ENCODE peak calls at places on chromosome 3, in four cellular contexts. One of them, this sample, is unnamed.
A peak's percentile ranks its signal among the peaks of the same experiment; 100 is the strongest.

GRCh38 chr3:187951452-187952190 is 202.3 kb upstream of the LPP start:
- DNase-seq in CD4-positive, CD25-positive, alpha-beta regulatory T cell: no peak
- DNase-seq in right cardiac atrium: no peak
- DNase-seq in cerebellar nuclear complex: no peak
- DNase-seq in this sample: no peak

GRCh38 chr3:30003741-30004140 is 602.7 kb upstream of the TGFBR2 start:
- DNase-seq in CD4-positive, CD25-positive, alpha-beta regulatory T cell: no peak
- DNase-seq in cerebellar nuclear complex: no peak
- DNase-seq in right cardiac atrium: no peak
- DNase-seq in this sample: no peak

GRCh38 chr3:153749070-153749610 is 372.1 kb upstream of the ARHGEF26 start:
- DNase-seq in cerebellar nuclear complex: no peak
- DNase-seq in right cardiac atrium: no peak
- DNase-seq in CD4-positive, CD25-positive, alpha-beta regulatory T cell: no peak
- DNase-seq in this sample: no peak

GRCh38 chr3:43455233-43455632 is 166.6 kb downstream of the ANO10 start:
- DNase-seq in CD4-positive, CD25-positive, alpha-beta regulatory T cell: no peak
- DNase-seq in cerebellar nuclear complex: no peak
- DNase-seq in right cardiac atrium: no peak
- DNase-seq in this sample: peak; percentile 78

GRCh38 chr3:186998937-186999368 is 68.6 kb downstream of the ST6GAL1 start:
- DNase-seq in CD4-positive, CD25-positive, alpha-beta regulatory T cell: no peak
- DNase-seq in right cardiac atrium: no peak
- DNase-seq in cerebellar nuclear complex: no peak
- DNase-seq in this sample: no peak

GRCh38 chr3:119660474-119661150 is at the start of gene POPDC2:
- DNase-seq in cerebellar nuclear complex: no peak
- DNase-seq in CD4-positive, CD25-positive, alpha-beta regulatory T cell: no peak
- DNase-seq in right cardiac atrium: peak; percentile 66
- DNase-seq in this sample: no peak

GRCh38 chr3:155753038-155753647 is 8.3 kb upstream of the PLCH1 start:
- DNase-seq in cerebellar nuclear complex: no peak
- DNase-seq in right cardiac atrium: no peak
- DNase-seq in CD4-positive, CD25-positive, alpha-beta regulatory T cell: no peak
- DNase-seq in this sample: peak; percentile 77

GRCh38 chr3:119628816-119629445 is 31.2 kb downstream of the PLA1A start:
- DNase-seq in cerebellar nuclear complex: no peak
- DNase-seq in right cardiac atrium: no peak
- DNase-seq in CD4-positive, CD25-positive, alpha-beta regulatory T cell: no peak
- DNase-seq in this sample: no peak

GRCh38 chr3:23537006-23537620 is 268.6 kb upstream of the UBE2E1 start:
- DNase-seq in CD4-positive, CD25-positive, alpha-beta regulatory T cell: no peak
- DNase-seq in cerebellar nuclear complex: no peak
- DNase-seq in right cardiac atrium: no peak
- DNase-seq in this sample: no peak

GRCh38 chr3:13378155-13378554 is 42.0 kb downstream of the NUP210 start:
- DNase-seq in cerebellar nuclear complex: no peak
- DNase-seq in right cardiac atrium: no peak
- DNase-seq in CD4-positive, CD25-positive, alpha-beta regulatory T cell: no peak
- DNase-seq in this sample: no peak

GRCh38 chr3:114709102-114709501 is 415.3 kb downstream of the TIGIT start:
- DNase-seq in right cardiac atrium: no peak
- DNase-seq in CD4-positive, CD25-positive, alpha-beta regulatory T cell: no peak
- DNase-seq in cerebellar nuclear complex: no peak
- DNase-seq in this sample: no peak

GRCh38 chr3:11159421-11159904 is 5.2 kb downstream of the HRH1 start:
- DNase-seq in right cardiac atrium: no peak
- DNase-seq in CD4-positive, CD25-positive, alpha-beta regulatory T cell: no peak
- DNase-seq in cerebellar nuclear complex: no peak
- DNase-seq in this sample: no peak

GRCh38 chr3:28317438-28318022 is 31.0 kb upstream of the ZCWPW2 start:
- DNase-seq in cerebellar nuclear complex: no peak
- DNase-seq in CD4-positive, CD25-positive, alpha-beta regulatory T cell: peak; percentile 47
- DNase-seq in right cardiac atrium: no peak
- DNase-seq in this sample: peak; percentile 60

GRCh38 chr3:94036909-94037507 is 8.6 kb upstream of the STX19 start:
- DNase-seq in right cardiac atrium: no peak
- DNase-seq in cerebellar nuclear complex: no peak
- DNase-seq in CD4-positive, CD25-positive, alpha-beta regulatory T cell: no peak
- DNase-seq in this sample: peak; percentile 72

GRCh38 chr3:42515976-42516375 is 13.5 kb downstream of the VIPR1 start:
- DNase-seq in CD4-positive, CD25-positive, alpha-beta regulatory T cell: no peak
- DNase-seq in cerebellar nuclear complex: no peak
- DNase-seq in right cardiac atrium: no peak
- DNase-seq in this sample: no peak

GRCh38 chr3:188417329-188417728 is 263.4 kb downstream of the LPP start:
- DNase-seq in cerebellar nuclear complex: no peak
- DNase-seq in right cardiac atrium: no peak
- DNase-seq in CD4-positive, CD25-positive, alpha-beta regulatory T cell: no peak
- DNase-seq in this sample: no peak

GRCh38 chr3:71069797-71070196 is 513.7 kb downstream of the FOXP1 start:
- DNase-seq in right cardiac atrium: peak; percentile 76
- DNase-seq in CD4-positive, CD25-positive, alpha-beta regulatory T cell: peak; percentile 67
- DNase-seq in cerebellar nuclear complex: no peak
- DNase-seq in this sample: peak; percentile 81

GRCh38 chr3:98574157-98574556 is 19.3 kb downstream of the CPOX start:
- DNase-seq in right cardiac atrium: no peak
- DNase-seq in CD4-positive, CD25-positive, alpha-beta regulatory T cell: no peak
- DNase-seq in cerebellar nuclear complex: no peak
- DNase-seq in this sample: no peak

GRCh38 chr3:10758304-10759037 is 57.6 kb upstream of the SLC6A11 start:
- DNase-seq in right cardiac atrium: peak; percentile 76
- DNase-seq in cerebellar nuclear complex: peak; percentile 10
- DNase-seq in CD4-positive, CD25-positive, alpha-beta regulatory T cell: peak; percentile 33
- DNase-seq in this sample: peak; percentile 88

GRCh38 chr3:98583766-98584165 is 9.6 kb downstream of the CPOX start:
- DNase-seq in cerebellar nuclear complex: no peak
- DNase-seq in CD4-positive, CD25-positive, alpha-beta regulatory T cell: no peak
- DNase-seq in right cardiac atrium: no peak
- DNase-seq in this sample: no peak

GRCh38 chr3:50502584-50503423 is 630 bp downstream of the CACNA2D2 start:
- DNase-seq in cerebellar nuclear complex: no peak
- DNase-seq in CD4-positive, CD25-positive, alpha-beta regulatory T cell: no peak
- DNase-seq in right cardiac atrium: no peak
- DNase-seq in this sample: no peak

GRCh38 chr3:127193341-127193740 is 410 bp downstream of the PRR23E start:
- DNase-seq in CD4-positive, CD25-positive, alpha-beta regulatory T cell: no peak
- DNase-seq in cerebellar nuclear complex: no peak
- DNase-seq in right cardiac atrium: no peak
- DNase-seq in this sample: no peak

GRCh38 chr3:38577089-38578080 is 72.1 kb downstream of the SCN5A start:
- DNase-seq in right cardiac atrium: no peak
- DNase-seq in cerebellar nuclear complex: no peak
- DNase-seq in CD4-positive, CD25-positive, alpha-beta regulatory T cell: no peak
- DNase-seq in this sample: no peak

GRCh38 chr3:65151660-65152059 is 463.9 kb upstream of the ADAMTS9 start:
- DNase-seq in cerebellar nuclear complex: no peak
- DNase-seq in CD4-positive, CD25-positive, alpha-beta regulatory T cell: no peak
- DNase-seq in right cardiac atrium: no peak
- DNase-seq in this sample: no peak

GRCh38 chr3:111708157-111708771 is 113.1 kb upstream of the ZBED2 start:
- DNase-seq in CD4-positive, CD25-positive, alpha-beta regulatory T cell: no peak
- DNase-seq in right cardiac atrium: no peak
- DNase-seq in cerebellar nuclear complex: no peak
- DNase-seq in this sample: no peak

GRCh38 chr3:194572131-194572789 is 61.0 kb downstream of the TMEM44 start:
- DNase-seq in CD4-positive, CD25-positive, alpha-beta regulatory T cell: no peak
- DNase-seq in cerebellar nuclear complex: no peak
- DNase-seq in right cardiac atrium: peak; percentile 87
- DNase-seq in this sample: peak; percentile 96

GRCh38 chr3:136069933-136070332 is 104.4 kb downstream of the PPP2R3A start:
- DNase-seq in right cardiac atrium: no peak
- DNase-seq in CD4-positive, CD25-positive, alpha-beta regulatory T cell: no peak
- DNase-seq in cerebellar nuclear complex: no peak
- DNase-seq in this sample: no peak

GRCh38 chr3:76487446-76487845 is 552.5 kb upstream of the ROBO2 start:
- DNase-seq in CD4-positive, CD25-positive, alpha-beta regulatory T cell: no peak
- DNase-seq in right cardiac atrium: no peak
- DNase-seq in cerebellar nuclear complex: no peak
- DNase-seq in this sample: no peak

GRCh38 chr3:159818399-159818798 is 170.2 kb upstream of the IL12A start:
- DNase-seq in cerebellar nuclear complex: no peak
- DNase-seq in CD4-positive, CD25-positive, alpha-beta regulatory T cell: no peak
- DNase-seq in right cardiac atrium: peak; percentile 61
- DNase-seq in this sample: no peak

GRCh38 chr3:9037113-9037715 is 73.9 kb upstream of the RAD18 start:
- DNase-seq in right cardiac atrium: peak; percentile 68
- DNase-seq in cerebellar nuclear complex: no peak
- DNase-seq in CD4-positive, CD25-positive, alpha-beta regulatory T cell: no peak
- DNase-seq in this sample: no peak

GRCh38 chr3:123285066-123285465 is 83.3 kb downstream of the SEC22A start:
- DNase-seq in right cardiac atrium: no peak
- DNase-seq in CD4-positive, CD25-positive, alpha-beta regulatory T cell: no peak
- DNase-seq in cerebellar nuclear complex: no peak
- DNase-seq in this sample: no peak

GRCh38 chr3:98763076-98763475 is at the start of gene ST3GAL6:
- DNase-seq in CD4-positive, CD25-positive, alpha-beta regulatory T cell: no peak
- DNase-seq in cerebellar nuclear complex: no peak
- DNase-seq in right cardiac atrium: no peak
- DNase-seq in this sample: no peak

GRCh38 chr3:24067483-24067882 is 122.4 kb downstream of the NR1D2 start:
- DNase-seq in right cardiac atrium: no peak
- DNase-seq in CD4-positive, CD25-positive, alpha-beta regulatory T cell: no peak
- DNase-seq in cerebellar nuclear complex: no peak
- DNase-seq in this sample: no peak

GRCh38 chr3:134675726-134676252 is 25.0 kb upstream of the KY start:
- DNase-seq in right cardiac atrium: no peak
- DNase-seq in cerebellar nuclear complex: no peak
- DNase-seq in CD4-positive, CD25-positive, alpha-beta regulatory T cell: no peak
- DNase-seq in this sample: no peak

GRCh38 chr3:27289769-27290413 is 79.3 kb downstream of the NEK10 start:
- DNase-seq in right cardiac atrium: no peak
- DNase-seq in cerebellar nuclear complex: no peak
- DNase-seq in CD4-positive, CD25-positive, alpha-beta regulatory T cell: no peak
- DNase-seq in this sample: no peak

GRCh38 chr3:116306720-116307119 is 138.6 kb downstream of the LSAMP start:
- DNase-seq in CD4-positive, CD25-positive, alpha-beta regulatory T cell: no peak
- DNase-seq in cerebellar nuclear complex: no peak
- DNase-seq in right cardiac atrium: no peak
- DNase-seq in this sample: peak; percentile 9

GRCh38 chr3:99620077-99620476 is 18.3 kb upstream of the COL8A1 start:
- DNase-seq in right cardiac atrium: no peak
- DNase-seq in CD4-positive, CD25-positive, alpha-beta regulatory T cell: no peak
- DNase-seq in cerebellar nuclear complex: no peak
- DNase-seq in this sample: no peak

GRCh38 chr3:106239195-106239697 is 370.4 kb upstream of the CBLB start:
- DNase-seq in right cardiac atrium: no peak
- DNase-seq in CD4-positive, CD25-positive, alpha-beta regulatory T cell: no peak
- DNase-seq in cerebellar nuclear complex: no peak
- DNase-seq in this sample: no peak

GRCh38 chr3:178802993-178803693 is 266.9 kb downstream of the KCNMB2 start:
- DNase-seq in CD4-positive, CD25-positive, alpha-beta regulatory T cell: no peak
- DNase-seq in right cardiac atrium: no peak
- DNase-seq in cerebellar nuclear complex: no peak
- DNase-seq in this sample: no peak

GRCh38 chr3:13148561-13149330 is 75.5 kb upstream of the IQSEC1 start:
- DNase-seq in CD4-positive, CD25-positive, alpha-beta regulatory T cell: no peak
- DNase-seq in right cardiac atrium: no peak
- DNase-seq in cerebellar nuclear complex: no peak
- DNase-seq in this sample: no peak